ENCODE peak calls at places on chromosomes 16 and 17, in nine cellular contexts. V, W, J, T, Q, Z, N, K and M are unnamed samples.

GRCh38 chr16:67278773-67279295 is 498 bp upstream of the PLEKHG4 start:
- DNase-seq in V (no peak), J (no peak), Z (no peak), W (peak; percentile 58), Q (peak; percentile 82), K (no peak), N (peak; percentile 73), T (no peak), M (peak; percentile 34)

GRCh38 chr16:50696575-50697420 is 3.4 kb downstream of the NOD2 start:
- DNase-seq in J (peak; percentile 91), K (no peak), W (peak; percentile 79), Z (peak; percentile 45), V (no peak), Q (peak; percentile 94), N (peak; percentile 39), T (peak; percentile 42), M (peak; percentile 81)

GRCh38 chr17:83176956-83177583 is 97.7 kb downstream of the METRNL start:
- DNase-seq in N (no peak), W (no peak), K (no peak), J (peak; percentile 44), T (no peak), Z (no peak), V (no peak), Q (no peak), M (no peak)

GRCh38 chr16:12158428-12158827 is 181.9 kb downstream of the SNX29 start:
- DNase-seq in T (peak; percentile 85), K (no peak), J (no peak), Z (peak; percentile 53), W (peak; percentile 61), Q (no peak), N (no peak), V (no peak), M (no peak)

GRCh38 chr17:41494524-41494923 is 4.8 kb upstream of the KRT36 start:
- DNase-seq in Q (no peak), V (no peak), T (peak; percentile 51), W (peak; percentile 31), Z (peak; percentile 16), K (no peak), J (no peak), N (no peak), M (no peak)

GRCh38 chr16:4701791-4702465 is 8.6 kb downstream of the NUDT16L1 start:
- DNase-seq in T (no peak), W (no peak), V (no peak), Z (no peak), J (no peak), Q (peak; percentile 72), N (no peak), K (no peak), M (no peak)

GRCh38 chr16:1026784-1027415 is 45.3 kb downstream of the SOX8 start:
- DNase-seq in J (no peak), K (no peak), T (no peak), N (no peak), V (no peak), Z (no peak), Q (no peak), W (no peak), M (no peak)

GRCh38 chr17:59746849-59747445 is 39.5 kb downstream of the VMP1 start:
- DNase-seq in N (no peak), J (no peak), T (peak; percentile 77), K (no peak), V (no peak), W (peak; percentile 30), Z (peak; percentile 83), Q (no peak), M (no peak)

GRCh38 chr16:84117482-84117843 is 721 bp upstream of the MBTPS1 start:
- DNase-seq in V (no peak), N (peak; percentile 74), J (peak; percentile 59), Q (no peak), K (no peak), Z (peak; percentile 49), T (peak; percentile 7), W (peak; percentile 11), M (no peak)

GRCh38 chr16:84116720-84117481 is at the start of gene MBTPS1:
- DNase-seq in Z (peak; percentile 98), T (peak; percentile 94), J (peak; percentile 96), N (peak; percentile 99), V (peak; percentile 97), Q (peak; percentile 100), W (peak; percentile 96), K (peak; percentile 99), M (peak; percentile 100)

GRCh38 chr16:84119368-84119767 is 2.6 kb upstream of the MBTPS1 start:
- DNase-seq in Q (no peak), K (no peak), T (peak; percentile 28), Z (no peak), J (no peak), W (peak; percentile 26), N (no peak), V (no peak), M (no peak)

GRCh38 chr16:84120023-84120422 is 3.3 kb upstream of the MBTPS1 start:
- DNase-seq in W (no peak), J (no peak), T (no peak), K (no peak), Q (no peak), Z (no peak), V (no peak), N (no peak), M (no peak)

DNA sequence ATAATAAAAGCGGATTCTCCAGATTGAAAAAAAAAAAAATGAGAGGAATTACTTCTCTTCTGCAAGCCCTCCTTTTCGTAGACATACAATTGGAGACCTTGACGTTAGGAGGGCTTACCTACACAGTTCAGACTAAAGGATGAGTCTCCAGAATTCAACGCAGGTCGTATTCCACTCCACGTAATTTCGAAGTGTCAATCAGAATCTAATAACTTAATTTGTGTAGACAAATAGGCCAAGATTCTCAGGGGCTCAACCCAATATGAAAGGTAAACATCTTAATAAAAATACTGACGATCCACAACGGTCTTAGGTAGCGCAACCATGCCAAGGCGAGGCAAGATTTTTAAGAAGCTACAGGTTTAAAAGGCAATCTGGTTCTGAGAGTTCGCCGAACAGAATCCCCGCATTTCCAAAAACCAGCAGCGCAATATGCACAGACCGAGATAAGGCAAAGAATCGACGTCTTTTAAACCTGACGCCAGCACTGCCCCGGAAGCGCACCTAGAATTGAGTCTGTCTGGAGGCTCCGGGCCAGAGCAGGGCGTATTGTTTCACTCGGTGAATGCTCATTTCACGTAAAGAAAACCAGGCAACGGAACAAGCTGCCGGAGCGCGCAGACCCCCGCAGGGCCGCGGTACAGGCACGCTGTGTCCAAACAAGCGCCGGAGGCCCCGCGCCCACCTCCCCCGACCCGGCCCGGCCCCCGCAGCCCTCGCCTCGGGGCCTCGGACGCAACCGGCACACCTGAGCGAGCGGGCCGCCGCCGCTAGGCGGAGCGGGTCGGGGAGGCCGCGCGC is 623 bp downstream of the MBTPS1 start:
- DNase-seq in N (no peak), Q (no peak), Z (peak; percentile 49), T (peak; percentile 27), V (no peak), K (no peak), W (peak; percentile 28), J (no peak), M (no peak)
- TF ChIP-seq CTCF in N (peak; percentile 73), Q (peak; percentile 18), Z (no peak), T (no peak), V (peak; percentile 63), K (no peak), W (no peak), J (no peak), M (peak; percentile 39)

DNA sequence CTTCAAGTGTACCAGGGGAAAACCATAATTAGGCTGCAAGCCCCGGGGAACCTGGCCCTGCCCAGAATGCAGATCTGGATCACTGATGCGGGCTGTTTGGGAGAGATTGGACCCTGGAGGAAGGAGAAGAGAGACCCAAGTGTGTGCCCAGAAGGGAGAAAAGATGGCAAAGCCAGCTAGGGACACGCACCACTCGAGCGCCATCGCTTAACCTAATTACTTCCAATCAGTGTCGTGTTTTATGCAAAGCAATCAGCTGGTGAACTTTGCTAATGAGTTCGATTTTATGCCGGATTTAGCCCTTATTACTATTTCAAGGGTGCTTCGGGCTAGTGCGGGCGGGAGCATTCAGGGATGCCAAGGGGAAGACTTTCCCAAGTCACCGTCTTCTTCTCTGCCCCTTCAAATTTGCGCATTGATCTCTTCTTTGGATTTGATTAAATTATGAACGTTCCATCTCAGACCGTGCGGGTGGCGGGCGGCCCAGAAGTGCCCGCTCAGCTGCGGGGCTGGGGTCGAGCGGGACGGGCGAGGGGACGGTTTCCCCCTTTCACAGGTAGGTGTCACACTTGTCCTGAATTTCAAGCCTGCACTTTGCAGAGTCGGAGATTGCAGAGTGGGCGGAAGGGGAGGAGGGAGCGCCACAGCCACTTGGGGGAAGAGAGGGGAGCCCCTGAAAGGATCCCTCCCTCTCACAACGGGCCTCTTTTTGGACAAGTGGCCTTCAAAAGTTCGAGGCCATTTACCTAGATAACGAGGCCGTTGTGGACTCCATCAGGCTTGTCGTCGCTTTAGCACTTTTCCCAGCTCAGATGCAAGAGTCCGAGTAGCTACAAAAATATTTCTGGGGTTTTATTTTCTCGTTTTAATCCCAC is 4.1 kb downstream of the IRX5 start:
- DNase-seq in K (peak; percentile 62), Z (no peak), N (peak; percentile 85), Q (peak; percentile 79), W (no peak), V (peak; percentile 34), T (no peak), J (no peak), M (no peak)
- TF ChIP-seq CTCF in K (no peak), Z (no peak), N (peak; percentile 75), Q (no peak), W (no peak), V (peak; percentile 58), T (peak; percentile 16), J (no peak), M (no peak)

DNA sequence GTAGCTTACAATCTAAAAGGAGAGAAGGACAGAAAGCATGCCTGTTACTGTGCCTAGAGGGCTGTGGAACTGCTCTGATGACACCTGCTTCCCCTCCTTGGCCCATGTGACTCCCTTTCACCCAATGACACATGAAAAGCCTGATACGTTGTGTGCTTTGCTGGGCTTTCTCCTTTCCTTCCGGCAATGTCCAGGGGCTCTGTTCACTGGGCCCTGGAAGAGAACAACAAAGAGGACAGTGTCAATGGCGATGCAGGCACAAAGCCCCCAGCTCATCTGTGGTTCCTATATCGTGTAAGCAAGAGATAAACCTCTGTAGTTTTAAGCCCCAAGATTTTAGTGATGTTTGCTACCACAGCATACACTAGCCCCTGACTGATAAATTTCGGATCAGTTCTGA is 306.1 kb downstream of the ABCC12 start:
- DNase-seq in N (no peak), K (no peak), Z (no peak), W (no peak), Q (no peak), J (no peak), V (no peak), T (no peak), M (no peak)
- TF ChIP-seq CTCF in N (no peak), K (no peak), Z (no peak), W (no peak), Q (no peak), J (no peak), V (no peak), T (no peak), M (no peak)

GRCh38 chr16:20001856-20002707 is 71.6 kb downstream of the GPR139 start:
- DNase-seq in J (no peak), Q (no peak), V (no peak), K (no peak), T (no peak), N (no peak), W (no peak), Z (no peak), M (no peak)

GRCh38 chr16:20002936-20003335 is 70.8 kb downstream of the GPR139 start:
- DNase-seq in T (no peak), K (no peak), Z (no peak), W (no peak), Q (no peak), V (no peak), N (no peak), J (no peak), M (no peak)

DNA sequence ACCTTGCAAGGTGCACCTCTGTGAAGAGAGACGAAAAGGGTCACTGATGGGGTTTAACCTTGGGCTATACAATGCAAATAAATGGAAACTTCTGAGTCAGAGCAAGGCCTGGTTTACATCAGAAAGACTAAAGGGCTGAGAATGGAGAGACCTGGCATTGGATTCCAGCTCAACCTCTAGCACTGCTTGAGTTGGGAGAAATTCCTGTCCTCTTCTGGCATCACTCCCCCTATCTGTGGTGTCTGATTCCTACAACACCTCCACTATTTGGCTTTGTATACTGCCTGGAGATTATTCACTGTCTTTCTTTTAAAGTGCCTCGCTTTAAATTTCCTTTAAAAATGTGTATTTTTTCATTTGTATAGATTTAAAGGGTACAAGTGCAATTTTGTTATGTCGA is 68.8 kb downstream of the GPR139 start:
- DNase-seq in Q (no peak), T (no peak), W (no peak), J (no peak), K (no peak), Z (no peak), V (no peak), N (peak; percentile 64), M (no peak)
- TF ChIP-seq CTCF in Q (no peak), T (peak; percentile 22), W (no peak), J (no peak), K (peak; percentile 28), Z (no peak), V (peak; percentile 28), N (peak; percentile 75), M (no peak)